ENCODE peak calls at places on chromosome 13, in ten cellular contexts. K is mucosa of descending colon, J is thoracic aorta, H is H1, Q is ascending aorta, S is uterus, M is tibial artery, V is stomach, Z is psoas muscle, T is heart right ventricle. E is an unnamed sample.

GRCh38 chr13:50911051-50911690 is 1.6 kb downstream of the RNASEH2B start:
- DNase-seq in K (no peak), J (no peak), H (no peak), Q (no peak), S (no peak), M (no peak), V (no peak), Z (no peak), T (no peak), E (no peak)

GRCh38 chr13:48728226-48728625 is 74.5 kb downstream of the CYSLTR2 start:
- DNase-seq in K (no peak), J (no peak), H (no peak), Q (no peak), S (no peak), M (no peak), V (no peak), Z (no peak), T (no peak), E (no peak)

GRCh38 chr13:108274718-108275117 is 5.2 kb downstream of the TNFSF13B start:
- DNase-seq in K (no peak), J (no peak), H (no peak), Q (no peak), S (no peak), M (no peak), V (no peak), Z (no peak), T (no peak), E (no peak)

GRCh38 chr13:29319451-29319850 is 276.0 kb downstream of the SLC7A1 start:
- DNase-seq in K (no peak), J (no peak), H (peak; percentile 15), Q (no peak), S (no peak), M (no peak), V (no peak), Z (no peak), T (no peak), E (no peak)

GRCh38 chr13:114061746-114062145 is 70.7 kb downstream of the RASA3 start:
- DNase-seq in K (no peak), J (no peak), H (no peak), Q (no peak), S (no peak), M (no peak), V (no peak), Z (no peak), T (no peak), E (peak; percentile 50)

GRCh38 chr13:113058988-113059850 is 46.4 kb upstream of the F7 start:
- DNase-seq in K (peak; percentile 25), J (no peak), H (no peak), Q (no peak), S (no peak), M (no peak), V (no peak), Z (no peak), T (no peak), E (no peak)

GRCh38 chr13:42990147-42990990 is 1.7 kb downstream of the EPSTI1 start:
- DNase-seq in K (no peak), J (no peak), H (no peak), Q (no peak), S (no peak), M (no peak), V (no peak), Z (no peak), T (no peak), E (no peak)

GRCh38 chr13:83153833-83154232 is 728.4 kb downstream of the SLITRK1 start:
- DNase-seq in K (no peak), J (no peak), H (no peak), Q (no peak), S (no peak), M (no peak), V (no peak), Z (no peak), T (no peak), E (no peak)

GRCh38 chr13:30616927-30617314 is 799 bp upstream of the USPL1 start:
- DNase-seq in K (no peak), J (peak; percentile 14), H (peak; percentile 17), Q (peak; percentile 85), S (peak; percentile 64), M (peak; percentile 81), V (peak; percentile 65), Z (no peak), T (peak; percentile 85), E (peak; percentile 80)

GRCh38 chr13:30618938-30619289 is 1.2 kb downstream of the USPL1 start:
- DNase-seq in K (no peak), J (no peak), H (no peak), Q (no peak), S (no peak), M (no peak), V (no peak), Z (no peak), T (no peak), E (no peak)

GRCh38 chr13:30615851-30616311 is 1.8 kb upstream of the USPL1 start:
- DNase-seq in K (no peak), J (no peak), H (no peak), Q (no peak), S (no peak), M (no peak), V (no peak), Z (no peak), T (no peak), E (no peak)

GRCh38 chr13:30618186-30618937 is 642 bp downstream of the USPL1 start:
- DNase-seq in K (peak; percentile 60), J (no peak), H (no peak), Q (no peak), S (no peak), M (peak; percentile 39), V (peak; percentile 27), Z (no peak), T (peak; percentile 16), E (peak; percentile 29)

GRCh38 chr13:30617315-30618185 is at the start of gene USPL1:
- DNase-seq in K (peak; percentile 99), J (peak; percentile 93), H (peak; percentile 98), Q (peak; percentile 98), S (peak; percentile 98), M (peak; percentile 96), V (peak; percentile 98), Z (peak; percentile 99), T (peak; percentile 99), E (peak; percentile 99)
- H3K4me1 ChIP-seq in K (peaks cover 23% of the 10 kb centered on the region), J (peaks cover 19% of the 10 kb centered on the region), H (no peaks in the 10 kb centered on the region), Q (no peaks in the 10 kb centered on the region), S (no peaks in the 10 kb centered on the region), M (peaks cover 16% of the 10 kb centered on the region), V (peaks cover 50% of the 10 kb centered on the region), Z (peaks cover 30% of the 10 kb centered on the region), T (peaks cover 36% of the 10 kb centered on the region), E (peaks cover 24% of the 10 kb centered on the region)

GRCh38 chr13:52067237-52067636 is 42.7 kb downstream of the UTP14C start:
- DNase-seq in K (no peak), J (no peak), H (no peak), Q (no peak), S (no peak), M (no peak), V (no peak), Z (no peak), T (no peak), E (no peak)

DNA sequence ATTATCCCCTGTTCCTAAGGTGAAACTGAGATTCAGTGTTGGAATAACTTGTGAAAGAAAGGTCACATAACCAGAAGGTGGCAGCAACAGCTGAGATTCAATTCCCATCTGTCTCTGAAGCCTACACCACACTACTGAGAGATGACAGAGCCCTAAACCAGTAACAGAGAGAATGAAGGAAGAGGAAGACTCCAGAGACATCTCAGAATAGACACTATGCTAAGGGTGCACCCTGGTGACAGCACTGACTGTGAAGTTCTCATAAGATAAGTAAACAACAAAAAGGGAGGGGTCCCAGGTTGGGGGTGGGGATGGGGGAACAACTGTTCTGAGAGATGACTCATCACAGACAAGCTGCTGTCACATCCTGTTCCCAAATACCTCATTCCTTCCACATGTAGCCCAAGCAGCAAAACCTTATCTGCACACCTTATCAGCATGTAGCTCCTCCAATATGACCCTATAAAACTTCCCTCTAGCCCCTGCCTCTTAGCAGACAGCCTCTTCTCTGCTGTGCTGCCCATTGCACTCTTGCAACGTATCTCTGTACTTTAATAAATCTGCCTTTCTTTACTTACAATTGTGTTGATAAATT is 46.5 kb downstream of the UTP14C start:
- DNase-seq in K (no peak), J (no peak), H (no peak), Q (no peak), S (no peak), M (no peak), V (no peak), Z (no peak), T (no peak), E (no peak)
- TF ChIP-seq CTCF in K (no peak), J (no peak), H (no peak), Q (no peak), S (no peak), M (no peak), V (no peak), Z (no peak), T (no peak), E (no peak)

GRCh38 chr13:73941752-73942151 is 192.5 kb downstream of the KLF12 start:
- DNase-seq in K (no peak), J (no peak), H (no peak), Q (no peak), S (no peak), M (no peak), V (no peak), Z (no peak), T (no peak), E (no peak)

GRCh38 chr13:73945371-73945770 is 188.8 kb downstream of the KLF12 start:
- DNase-seq in K (no peak), J (no peak), H (no peak), Q (no peak), S (no peak), M (no peak), V (no peak), Z (no peak), T (no peak), E (no peak)

GRCh38 chr13:73943137-73943964 is 190.9 kb downstream of the KLF12 start:
- DNase-seq in K (no peak), J (no peak), H (no peak), Q (no peak), S (no peak), M (no peak), V (no peak), Z (no peak), T (no peak), E (no peak)

GRCh38 chr13:73945871-73946270 is 188.3 kb downstream of the KLF12 start:
- DNase-seq in K (no peak), J (no peak), H (no peak), Q (peak; percentile 64), S (no peak), M (no peak), V (no peak), Z (peak; percentile 31), T (peak; percentile 36), E (no peak)

GRCh38 chr13:73943965-73944233 is 190.3 kb downstream of the KLF12 start:
- DNase-seq in K (no peak), J (no peak), H (no peak), Q (no peak), S (no peak), M (no peak), V (no peak), Z (no peak), T (no peak), E (no peak)
- H3K4me1 ChIP-seq in K (no peaks in the 10 kb centered on the region), J (peaks cover 8% of the 10 kb centered on the region), H (peaks cover 12% of the 10 kb centered on the region), Q (no peaks in the 10 kb centered on the region), S (no peaks in the 10 kb centered on the region), M (peaks cover 5% of the 10 kb centered on the region), V (peaks cover 12% of the 10 kb centered on the region), Z (peaks cover 2% of the 10 kb centered on the region), T (peaks cover 24% of the 10 kb centered on the region), E (no peaks in the 10 kb centered on the region)

DNA sequence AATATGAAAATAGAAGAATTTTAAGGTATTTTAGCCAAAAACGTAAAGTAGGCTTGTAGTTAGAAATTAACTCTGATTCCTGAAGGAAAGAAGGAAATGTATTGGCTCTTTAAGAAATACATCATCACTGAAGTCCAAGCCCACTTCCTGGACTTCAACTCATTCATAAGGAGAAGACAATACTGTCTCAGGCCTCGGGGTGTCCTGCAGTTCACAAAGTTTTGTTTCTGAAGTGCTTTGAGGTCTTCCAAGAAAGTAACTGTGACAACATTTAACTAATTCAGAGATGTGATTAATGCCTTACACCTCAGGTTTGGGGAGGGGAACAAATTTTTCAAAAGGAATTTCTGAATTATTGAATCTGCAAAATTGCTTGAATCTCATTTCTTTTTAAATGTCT is 65.8 kb upstream of the STARD13 start:
- DNase-seq in K (no peak), J (no peak), H (no peak), Q (no peak), S (no peak), M (peak; percentile 36), V (no peak), Z (no peak), T (peak; percentile 36), E (no peak)
- TF ChIP-seq CTCF in K (no peak), J (no peak), H (no peak), Q (no peak), S (peak; percentile 24), M (peak; percentile 7), V (no peak), Z (no peak), T (no peak), E (peak; percentile 55)